ENCODE peak calls at places on chromosome 20, in five cellular contexts. One of them, this sample, is unnamed.

GRCh38 chr20:32485126-32485769 is 99.9 kb downstream of the NOL4L start:
- DNase-seq in left ventricle myocardium inferior: peak; percentile 77
- DNase-seq in upper lobe of right lung: peak; percentile 80
- DNase-seq in brain microvascular endothelial cell: peak; percentile 82
- DNase-seq in psoas muscle: peak; percentile 81
- DNase-seq in this sample: no peak

GRCh38 chr20:25470045-25470444 is 62.6 kb downstream of the GINS1 start:
- DNase-seq in upper lobe of right lung: no peak
- DNase-seq in left ventricle myocardium inferior: no peak
- DNase-seq in brain microvascular endothelial cell: peak; percentile 19
- DNase-seq in psoas muscle: no peak
- DNase-seq in this sample: no peak

GRCh38 chr20:44965651-44966029 is 672 bp upstream of the STK4 start:
- DNase-seq in psoas muscle: no peak
- DNase-seq in upper lobe of right lung: no peak
- DNase-seq in brain microvascular endothelial cell: no peak
- DNase-seq in left ventricle myocardium inferior: no peak
- DNase-seq in this sample: no peak

GRCh38 chr20:47606414-47607207 is 104.9 kb downstream of the NCOA3 start:
- DNase-seq in upper lobe of right lung: no peak
- DNase-seq in brain microvascular endothelial cell: no peak
- DNase-seq in left ventricle myocardium inferior: no peak
- DNase-seq in psoas muscle: no peak
- DNase-seq in this sample: no peak

GRCh38 chr20:32050851-32051556 is 1.0 kb upstream of the HCK start:
- DNase-seq in upper lobe of right lung: peak; percentile 77
- DNase-seq in left ventricle myocardium inferior: peak; percentile 60
- DNase-seq in psoas muscle: peak; percentile 68
- DNase-seq in brain microvascular endothelial cell: no peak
- DNase-seq in this sample: no peak

GRCh38 chr20:32168184-32168910 is 39.2 kb downstream of the PLAGL2 start:
- DNase-seq in upper lobe of right lung: peak; percentile 7
- DNase-seq in brain microvascular endothelial cell: peak; percentile 14
- DNase-seq in psoas muscle: no peak
- DNase-seq in left ventricle myocardium inferior: no peak
- DNase-seq in this sample: no peak

GRCh38 chr20:35489717-35490116 is 34.3 kb downstream of the CEP250 start:
- DNase-seq in brain microvascular endothelial cell: no peak
- DNase-seq in left ventricle myocardium inferior: no peak
- DNase-seq in upper lobe of right lung: no peak
- DNase-seq in psoas muscle: no peak
- DNase-seq in this sample: no peak

GRCh38 chr20:9147553-9148024 is 78.7 kb downstream of the PLCB4 start:
- DNase-seq in psoas muscle: no peak
- DNase-seq in brain microvascular endothelial cell: peak; percentile 22
- DNase-seq in left ventricle myocardium inferior: no peak
- DNase-seq in upper lobe of right lung: no peak
- DNase-seq in this sample: no peak

GRCh38 chr20:64049060-64049886 is at the start of gene SOX18:
- DNase-seq in left ventricle myocardium inferior: peak; percentile 64
- DNase-seq in brain microvascular endothelial cell: no peak
- DNase-seq in psoas muscle: no peak
- DNase-seq in upper lobe of right lung: no peak
- DNase-seq in this sample: no peak

GRCh38 chr20:47354710-47355488 is 1.6 kb downstream of the ZMYND8 start:
- DNase-seq in left ventricle myocardium inferior: no peak
- DNase-seq in psoas muscle: no peak
- DNase-seq in upper lobe of right lung: no peak
- DNase-seq in brain microvascular endothelial cell: no peak
- DNase-seq in this sample: no peak

GRCh38 chr20:57530327-57530981 is 5.5 kb upstream of the CTCFL start:
- DNase-seq in brain microvascular endothelial cell: no peak
- DNase-seq in left ventricle myocardium inferior: no peak
- DNase-seq in upper lobe of right lung: no peak
- DNase-seq in psoas muscle: no peak
- DNase-seq in this sample: no peak

GRCh38 chr20:44704551-44704971 is 10.6 kb upstream of the CCN5 start:
- DNase-seq in upper lobe of right lung: no peak
- DNase-seq in brain microvascular endothelial cell: no peak
- DNase-seq in psoas muscle: peak; percentile 54
- DNase-seq in left ventricle myocardium inferior: no peak
- DNase-seq in this sample: peak; percentile 67

DNA sequence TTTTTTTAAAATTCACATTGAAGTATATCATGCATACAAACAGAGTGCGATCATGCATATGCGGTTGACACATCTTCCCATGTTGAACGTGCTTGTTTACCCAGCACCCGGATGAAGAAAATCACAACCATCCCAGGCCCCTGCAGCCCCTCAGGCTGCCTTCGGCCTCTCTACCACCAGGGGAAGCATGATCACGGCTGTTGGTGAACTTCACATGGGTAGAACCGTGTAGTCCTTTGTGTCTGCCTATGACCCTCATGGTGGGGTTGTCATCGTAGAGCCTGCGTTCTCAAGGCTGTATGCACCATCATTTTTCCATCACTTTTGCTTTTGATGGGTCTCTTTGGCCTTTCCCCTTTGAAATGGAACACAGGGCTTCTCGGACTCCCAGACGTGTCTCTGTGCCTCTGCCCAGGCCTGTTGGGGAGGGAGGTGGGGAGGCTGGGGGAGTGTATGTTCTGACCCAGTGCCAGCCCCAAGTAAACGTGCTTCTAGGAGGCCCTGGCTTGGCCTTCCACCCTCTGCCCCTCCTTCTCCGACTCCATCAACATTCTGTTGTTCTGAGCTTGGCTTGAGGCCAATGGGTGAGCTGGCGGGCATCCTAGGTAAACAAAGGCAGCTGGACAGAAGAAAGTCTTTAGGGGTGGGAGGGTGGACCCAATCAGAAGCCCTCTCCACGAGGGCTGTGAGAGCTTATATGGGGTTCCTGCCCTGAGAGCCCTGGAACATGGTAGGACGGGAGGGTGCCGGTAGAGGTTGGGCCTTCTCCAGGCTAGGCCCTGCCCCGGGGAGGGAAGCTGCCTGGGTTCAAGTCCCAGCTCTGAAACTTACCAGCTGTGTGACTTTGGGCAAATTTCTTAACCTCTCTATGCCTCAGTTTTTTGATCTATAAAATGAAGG is 39.7 kb downstream of the TGM2 start:
- DNase-seq in psoas muscle: peak; percentile 47
- DNase-seq in left ventricle myocardium inferior: peak; percentile 73
- DNase-seq in upper lobe of right lung: peak; percentile 77
- DNase-seq in brain microvascular endothelial cell: peak; percentile 88
- DNase-seq in this sample: no peak
- TF ChIP-seq CTCF in psoas muscle: no peak
- TF ChIP-seq CTCF in left ventricle myocardium inferior: peak; percentile 35
- TF ChIP-seq CTCF in upper lobe of right lung: no peak
- TF ChIP-seq CTCF in brain microvascular endothelial cell: peak; percentile 77
- TF ChIP-seq CTCF in this sample: peak; percentile 12

GRCh38 chr20:62642666-62643520 is 590 bp downstream of the SLCO4A1 start:
- DNase-seq in brain microvascular endothelial cell: no peak
- DNase-seq in left ventricle myocardium inferior: no peak
- DNase-seq in upper lobe of right lung: no peak
- DNase-seq in psoas muscle: no peak
- DNase-seq in this sample: no peak

GRCh38 chr20:62640870-62641748 is 1.2 kb upstream of the SLCO4A1 start:
- DNase-seq in upper lobe of right lung: no peak
- DNase-seq in left ventricle myocardium inferior: no peak
- DNase-seq in psoas muscle: no peak
- DNase-seq in brain microvascular endothelial cell: no peak
- DNase-seq in this sample: no peak

GRCh38 chr20:62643521-62644043 is 1.3 kb downstream of the SLCO4A1 start:
- DNase-seq in left ventricle myocardium inferior: no peak
- DNase-seq in psoas muscle: no peak
- DNase-seq in upper lobe of right lung: no peak
- DNase-seq in brain microvascular endothelial cell: no peak
- DNase-seq in this sample: no peak

GRCh38 chr20:62644044-62644795 is 1.9 kb downstream of the SLCO4A1 start:
- DNase-seq in upper lobe of right lung: no peak
- DNase-seq in left ventricle myocardium inferior: no peak
- DNase-seq in psoas muscle: no peak
- DNase-seq in brain microvascular endothelial cell: no peak
- DNase-seq in this sample: no peak

DNA sequence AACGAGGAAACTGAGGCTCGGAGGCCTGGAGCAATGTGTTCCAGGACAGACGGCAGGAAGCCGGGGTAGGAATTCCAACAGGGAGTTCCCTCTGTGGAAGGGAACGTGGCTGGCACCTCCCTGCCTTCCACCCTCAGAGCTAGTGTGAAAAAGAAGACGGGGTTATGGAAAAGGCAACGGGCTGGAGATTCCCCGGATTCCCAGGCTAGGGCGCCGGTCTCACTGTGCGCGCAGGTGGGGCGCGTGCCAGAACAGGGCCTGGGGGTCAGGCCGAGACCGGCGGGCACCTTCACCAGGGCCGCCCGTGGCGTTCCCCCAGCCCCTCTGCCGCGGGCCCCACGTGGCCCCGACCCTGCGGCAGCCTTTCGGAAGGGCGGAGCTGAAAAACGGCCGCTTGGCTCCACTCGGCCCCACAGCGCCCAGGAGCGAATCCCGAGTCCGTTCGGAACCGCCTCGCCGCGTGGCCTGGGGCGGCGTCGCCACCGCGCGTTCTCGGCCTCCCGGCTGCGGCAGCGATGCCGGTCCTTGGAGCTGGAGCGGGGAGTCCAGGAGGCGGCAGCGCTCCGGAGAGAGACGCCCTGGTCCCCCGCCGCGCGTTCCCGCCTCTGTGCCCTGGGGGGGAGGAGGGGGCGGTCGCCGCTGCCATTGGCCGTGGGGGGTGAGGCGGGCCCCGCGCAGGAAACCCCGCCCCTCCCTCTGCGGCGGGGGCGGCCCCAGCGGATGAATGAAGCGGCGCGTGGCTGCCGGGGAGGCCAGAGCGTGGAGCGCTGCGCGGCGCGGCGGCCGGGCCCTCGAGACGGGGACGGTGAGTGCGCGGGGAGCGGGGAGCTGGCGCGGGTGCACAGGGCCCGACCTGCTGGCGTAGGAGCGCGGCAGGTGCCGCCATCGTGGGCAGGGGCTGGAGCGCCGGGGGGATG is at the start of gene SLCO4A1:
- DNase-seq in left ventricle myocardium inferior: peak; percentile 81
- DNase-seq in upper lobe of right lung: peak; percentile 82
- DNase-seq in psoas muscle: peak; percentile 89
- DNase-seq in brain microvascular endothelial cell: no peak
- DNase-seq in this sample: no peak
- TF ChIP-seq CTCF in left ventricle myocardium inferior: no peak
- TF ChIP-seq CTCF in upper lobe of right lung: no peak
- TF ChIP-seq CTCF in psoas muscle: peak; percentile 8
- TF ChIP-seq CTCF in brain microvascular endothelial cell: no peak
- TF ChIP-seq CTCF in this sample: no peak

GRCh38 chr20:62822788-62823651 is 6.2 kb downstream of the COL9A3 start:
- DNase-seq in psoas muscle: no peak
- DNase-seq in left ventricle myocardium inferior: no peak
- DNase-seq in upper lobe of right lung: no peak
- DNase-seq in brain microvascular endothelial cell: no peak
- DNase-seq in this sample: no peak
- TF ChIP-seq CTCF in psoas muscle: no peak
- TF ChIP-seq CTCF in left ventricle myocardium inferior: no peak
- TF ChIP-seq CTCF in upper lobe of right lung: no peak
- TF ChIP-seq CTCF in brain microvascular endothelial cell: peak; percentile 52
- TF ChIP-seq CTCF in this sample: peak; percentile 27

GRCh38 chr20:574297-574942 is 30.8 kb upstream of the CSNK2A1 start:
- DNase-seq in left ventricle myocardium inferior: peak; percentile 42
- DNase-seq in psoas muscle: peak; percentile 56
- DNase-seq in brain microvascular endothelial cell: no peak
- DNase-seq in upper lobe of right lung: no peak
- DNase-seq in this sample: no peak

GRCh38 chr20:575230-575629 is 31.6 kb upstream of the CSNK2A1 start:
- DNase-seq in psoas muscle: no peak
- DNase-seq in brain microvascular endothelial cell: no peak
- DNase-seq in upper lobe of right lung: no peak
- DNase-seq in left ventricle myocardium inferior: no peak
- DNase-seq in this sample: no peak

GRCh38 chr20:573414-574296 is 30.1 kb upstream of the CSNK2A1 start:
- DNase-seq in psoas muscle: no peak
- DNase-seq in left ventricle myocardium inferior: no peak
- DNase-seq in upper lobe of right lung: no peak
- DNase-seq in brain microvascular endothelial cell: no peak
- DNase-seq in this sample: no peak

GRCh38 chr20:576156-576555 is 32.6 kb upstream of the CSNK2A1 start:
- DNase-seq in psoas muscle: no peak
- DNase-seq in upper lobe of right lung: no peak
- DNase-seq in left ventricle myocardium inferior: no peak
- DNase-seq in brain microvascular endothelial cell: no peak
- DNase-seq in this sample: no peak

GRCh38 chr20:577167-577791 is 32.8 kb downstream of the TCF15 start:
- DNase-seq in psoas muscle: no peak
- DNase-seq in upper lobe of right lung: no peak
- DNase-seq in left ventricle myocardium inferior: no peak
- DNase-seq in brain microvascular endothelial cell: no peak
- DNase-seq in this sample: no peak
- TF ChIP-seq CTCF in psoas muscle: no peak
- TF ChIP-seq CTCF in upper lobe of right lung: no peak
- TF ChIP-seq CTCF in left ventricle myocardium inferior: peak; percentile 25
- TF ChIP-seq CTCF in brain microvascular endothelial cell: peak; percentile 63
- TF ChIP-seq CTCF in this sample: peak; percentile 26

DNA sequence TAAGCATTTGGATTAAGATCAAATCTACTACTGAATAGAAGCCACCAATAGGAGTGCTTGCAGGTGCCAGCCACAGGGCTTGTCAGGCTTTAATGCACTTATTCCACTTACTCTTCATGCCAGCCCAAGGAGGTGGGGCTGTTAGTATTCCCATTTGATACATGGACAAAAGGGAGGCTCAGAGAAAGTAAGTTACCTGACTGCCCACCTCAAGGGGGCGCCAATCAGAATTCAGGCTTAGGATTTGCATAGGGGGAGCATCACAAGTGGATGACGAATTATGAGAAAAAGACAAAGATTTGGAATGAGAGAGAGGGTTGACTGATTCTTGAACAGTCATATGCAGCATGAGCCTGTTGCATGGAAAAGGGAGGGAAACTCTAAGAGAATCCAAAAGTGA is 188.4 kb upstream of the TSHZ2 start:
- DNase-seq in left ventricle myocardium inferior: no peak
- DNase-seq in upper lobe of right lung: no peak
- DNase-seq in psoas muscle: no peak
- DNase-seq in brain microvascular endothelial cell: no peak
- DNase-seq in this sample: no peak
- TF ChIP-seq CTCF in left ventricle myocardium inferior: peak; percentile 25
- TF ChIP-seq CTCF in upper lobe of right lung: peak; percentile 25
- TF ChIP-seq CTCF in psoas muscle: no peak
- TF ChIP-seq CTCF in brain microvascular endothelial cell: no peak
- TF ChIP-seq CTCF in this sample: no peak

GRCh38 chr20:50191566-50192363 is 1.1 kb downstream of the CEBPB start:
- DNase-seq in upper lobe of right lung: peak; percentile 80
- DNase-seq in brain microvascular endothelial cell: no peak
- DNase-seq in left ventricle myocardium inferior: peak; percentile 44
- DNase-seq in psoas muscle: peak; percentile 76
- DNase-seq in this sample: no peak
- TF ChIP-seq CTCF in upper lobe of right lung: peak; percentile 30
- TF ChIP-seq CTCF in brain microvascular endothelial cell: peak; percentile 23
- TF ChIP-seq CTCF in left ventricle myocardium inferior: peak; percentile 67
- TF ChIP-seq CTCF in psoas muscle: peak; percentile 54
- TF ChIP-seq CTCF in this sample: peak; percentile 27

GRCh38 chr20:43442310-43442880 is 15.3 kb upstream of the SRSF6 start:
- DNase-seq in psoas muscle: no peak
- DNase-seq in brain microvascular endothelial cell: no peak
- DNase-seq in upper lobe of right lung: no peak
- DNase-seq in left ventricle myocardium inferior: no peak
- DNase-seq in this sample: no peak
- TF ChIP-seq CTCF in psoas muscle: no peak
- TF ChIP-seq CTCF in brain microvascular endothelial cell: peak; percentile 24
- TF ChIP-seq CTCF in upper lobe of right lung: no peak
- TF ChIP-seq CTCF in left ventricle myocardium inferior: no peak
- TF ChIP-seq CTCF in this sample: peak; percentile 25

This sample was measured in BJ.